ENCODE peak calls at places on chromosome 3, in four cellular contexts. T, S, K and U are unnamed samples. For H3K4me1, the result is how much of the 10 kb centered on the place peaks cover.

GRCh38 chr3:100359030-100359429 is 24.5 kb downstream of the NIT2 start:
- DNase-seq in T (no peak), S (no peak), K (no peak), U (no peak)

GRCh38 chr3:186413615-186414415 is 51.8 kb upstream of the DGKG start:
- DNase-seq in T (peak), S (peak), K (no peak), U (peak)

GRCh38 chr3:158768361-158768787 is 33.5 kb upstream of the MFSD1 start:
- DNase-seq in T (peak), S (peak), K (no peak), U (peak)

GRCh38 chr3:107117922-107118576 is 259.2 kb upstream of the CCDC54 start:
- DNase-seq in T (no peak), S (no peak), K (no peak), U (no peak)

GRCh38 chr3:153182894-153183293 is 20.9 kb downstream of the RAP2B start:
- DNase-seq in T (no peak), S (no peak), K (no peak), U (no peak)

GRCh38 chr3:132394334-132394733 is 23.0 kb upstream of the DNAJC13 start:
- DNase-seq in T (no peak), S (no peak), K (no peak), U (peak)

GRCh38 chr3:86989611-86990010 is 1.3 kb downstream of the VGLL3 start:
- DNase-seq in T (no peak), S (no peak), K (no peak), U (no peak)

GRCh38 chr3:36893137-36893557 is 51.7 kb downstream of the TRANK1 start:
- DNase-seq in T (no peak), S (no peak), K (peak), U (no peak)

GRCh38 chr3:105401254-105401653 is 34.5 kb downstream of the ALCAM start:
- DNase-seq in T (no peak), S (no peak), K (no peak), U (no peak)

GRCh38 chr3:179666030-179666429 is 13.2 kb downstream of the USP13 start:
- DNase-seq in T (no peak), S (no peak), K (no peak), U (no peak)

GRCh38 chr3:149906036-149906435 is 64.7 kb downstream of the PFN2 start:
- DNase-seq in T (no peak), S (no peak), K (no peak), U (no peak)

GRCh38 chr3:9916346-9916733 is 558 bp upstream of the IL17RC start:
- DNase-seq in T (peak), S (no peak), K (no peak), U (no peak)

GRCh38 chr3:105836533-105836932 is 32.3 kb downstream of the CBLB start:
- DNase-seq in T (no peak), S (no peak), K (no peak), U (no peak)

GRCh38 chr3:169664034-169664820 is 715 bp upstream of the MECOM start:
- DNase-seq in T (peak), S (no peak), K (no peak), U (no peak)

GRCh38 chr3:184155644-184156521 is 706 bp downstream of the DVL3 start:
- DNase-seq in T (peak), S (no peak), K (peak), U (peak)

GRCh38 chr3:127560051-127560787 is 30.3 kb downstream of the TPRA1 start:
- DNase-seq in T (no peak), S (no peak), K (no peak), U (no peak)

GRCh38 chr3:114435733-114436132 is 141.9 kb downstream of the TIGIT start:
- DNase-seq in T (no peak), S (no peak), K (no peak), U (no peak)

GRCh38 chr3:170840291-170840859 is 29.6 kb downstream of the RPL22L1 start:
- DNase-seq in T (no peak), S (no peak), K (no peak), U (no peak)

GRCh38 chr3:25817107-25817506 is 27.2 kb downstream of the OXSM start:
- DNase-seq in T (no peak), S (no peak), K (no peak), U (no peak)

GRCh38 chr3:190003730-190004129 is 117.0 kb downstream of the P3H2 start:
- DNase-seq in T (no peak), S (peak), K (no peak), U (no peak)

GRCh38 chr3:63960048-63960711 is 48.0 kb upstream of the SCAANT1 start:
- DNase-seq in T (peak), S (peak), K (no peak), U (peak)

GRCh38 chr3:138384971-138385370 is 36.6 kb downstream of the MRAS start:
- DNase-seq in T (no peak), S (no peak), K (no peak), U (no peak)

GRCh38 chr3:44568561-44568960 is 13.6 kb downstream of the ZKSCAN7 start:
- DNase-seq in T (no peak), S (no peak), K (no peak), U (no peak)

GRCh38 chr3:147398841-147399534 is 7.4 kb downstream of the ZIC4 start:
- DNase-seq in T (no peak), S (no peak), K (no peak), U (no peak)
- H3K4me3 ChIP-seq in T (no peak), S (no peak), K (no peak), U (no peak)

DNA sequence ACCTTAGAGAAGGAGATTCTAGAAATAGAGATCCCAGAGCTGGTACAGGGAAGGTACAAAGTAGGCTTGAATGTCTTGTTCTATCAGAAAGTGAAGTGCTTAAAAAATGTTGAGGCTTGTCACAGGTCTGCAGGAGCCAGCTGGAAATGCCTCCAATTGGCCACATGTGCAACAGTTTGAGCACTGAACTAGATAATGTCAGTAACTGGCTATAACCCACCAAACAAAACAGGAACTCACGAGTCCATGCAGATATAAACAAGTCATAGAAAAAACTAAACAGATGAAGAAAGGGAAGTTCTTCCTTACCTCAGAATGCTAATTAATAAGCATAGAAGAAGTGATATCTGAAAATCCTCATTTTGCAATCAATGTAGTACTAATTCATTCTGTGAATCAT is 11.9 kb upstream of the TF start:
- DNase-seq in T (no peak), S (no peak), K (no peak), U (no peak)
- H3K4me1 ChIP-seq in T (under half), S (under half), K (under half), U (under half)

GRCh38 chr3:167736997-167737396 is 1.5 kb downstream of the SERPINI1 start:
- DNase-seq in T (no peak), S (no peak), K (no peak), U (no peak)

GRCh38 chr3:167740961-167741587 is 5.6 kb downstream of the SERPINI1 start:
- DNase-seq in T (no peak), S (no peak), K (no peak), U (no peak)

GRCh38 chr3:167736264-167736787 is 805 bp downstream of the SERPINI1 start:
- DNase-seq in T (no peak), S (no peak), K (no peak), U (no peak)

GRCh38 chr3:167738037-167738436 is 2.5 kb downstream of the SERPINI1 start:
- DNase-seq in T (no peak), S (no peak), K (no peak), U (no peak)

DNA sequence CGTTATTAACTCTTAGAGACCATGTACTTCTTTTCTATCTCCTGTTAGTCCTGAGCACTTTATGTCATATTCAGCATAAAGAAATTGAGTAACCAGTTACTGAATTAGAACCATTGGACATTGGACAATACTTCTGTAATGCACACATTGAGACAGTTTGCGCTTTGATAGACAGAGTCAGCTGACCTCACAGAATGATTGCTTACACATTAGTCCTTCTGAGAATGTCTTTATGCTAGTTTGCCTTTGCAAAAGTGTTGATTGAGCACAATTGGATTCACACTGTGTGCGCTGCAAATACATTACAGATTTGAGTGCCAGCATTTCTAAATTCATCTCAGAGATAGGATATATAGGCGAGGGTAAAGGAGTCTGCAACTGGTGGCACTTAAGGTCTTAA is 3.7 kb downstream of the SERPINI1 start:
- DNase-seq in T (no peak), S (no peak), K (no peak), U (no peak)
- H3K4me3 ChIP-seq in T (no peak), S (no peak), K (no peak), U (no peak)

DNA sequence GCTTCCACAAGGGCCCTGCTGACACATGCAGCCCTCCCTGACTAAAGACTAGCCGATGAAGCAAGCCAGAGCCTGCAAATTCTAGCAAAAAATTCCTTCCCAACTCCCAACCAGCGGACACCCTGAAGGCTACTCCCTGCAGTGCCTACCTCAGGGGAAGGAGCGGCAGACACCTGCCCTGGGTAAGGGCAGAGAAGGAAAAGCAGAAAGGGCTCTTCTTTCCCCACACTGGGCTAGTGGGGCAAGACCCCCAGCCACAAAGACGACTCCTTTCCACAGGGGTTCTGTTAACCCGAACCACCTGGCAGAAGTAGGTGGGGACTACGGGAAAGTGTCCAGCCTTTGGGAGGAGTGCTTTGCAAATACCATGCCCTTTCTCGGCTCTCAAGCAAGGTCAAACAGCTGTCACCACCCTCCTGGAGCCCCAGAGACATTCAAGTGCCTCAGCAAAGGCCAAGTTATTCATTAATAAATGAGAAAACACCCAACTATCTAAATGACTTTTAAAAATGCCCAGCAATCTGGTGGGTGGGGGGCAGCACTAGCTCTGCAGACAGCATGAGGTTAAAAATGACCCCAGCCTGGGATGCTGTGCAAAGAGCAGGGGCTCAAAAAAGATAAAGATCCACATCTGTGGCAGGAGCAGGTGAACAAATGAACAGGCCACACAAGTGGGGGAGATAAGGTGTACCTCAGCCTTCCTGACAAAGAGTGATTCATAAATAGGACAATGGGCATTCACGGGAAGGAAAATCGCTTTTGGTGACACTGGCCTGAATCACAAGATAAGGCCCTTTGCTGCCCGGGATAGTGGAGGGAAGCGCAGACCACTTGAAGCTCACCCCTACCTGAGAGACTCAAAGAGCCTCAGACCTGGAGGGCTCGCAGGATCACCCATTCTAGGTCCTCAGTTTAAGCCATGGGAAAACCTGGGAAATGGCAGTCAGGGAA is 33.0 kb downstream of the CCDC12 start:
- DNase-seq in T (no peak), S (peak), K (no peak), U (no peak)
- H3K4me1 ChIP-seq in T (under half), S (half or more), K (under half), U (half or more)

DNA sequence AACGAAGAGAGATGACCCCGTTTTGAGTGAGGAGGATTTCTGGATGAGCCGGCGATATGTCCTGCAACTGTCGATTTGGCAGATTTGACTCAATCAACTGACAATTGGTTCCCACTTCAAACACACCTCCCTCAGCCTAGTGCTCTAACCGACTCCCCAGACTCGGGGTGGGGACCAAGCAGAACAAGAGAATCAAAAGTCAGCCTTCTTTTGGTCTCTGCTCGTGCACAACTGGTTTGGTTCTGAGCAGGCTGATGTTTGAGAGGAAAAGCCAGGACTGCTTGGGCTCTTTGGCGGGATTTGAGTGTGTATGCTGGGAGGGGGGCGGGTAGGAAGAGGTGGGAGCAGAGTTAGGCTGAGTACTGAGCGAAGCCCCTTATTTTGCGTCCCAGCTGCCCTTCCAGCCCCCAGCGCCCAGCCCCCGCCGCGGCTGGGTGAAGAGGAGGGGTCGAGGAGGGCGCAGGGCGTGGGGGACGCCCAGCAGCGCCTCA is 153.4 kb upstream of the GOLIM4 start:
- DNase-seq in T (peak), S (no peak), K (no peak), U (no peak)
- H3K4me3 ChIP-seq in T (peak), S (peak), K (no peak), U (peak)

GRCh38 chr3:61912158-61912557 is 350.8 kb downstream of the PTPRG start:
- DNase-seq in T (no peak), S (no peak), K (no peak), U (no peak)

GRCh38 chr3:61919371-61919770 is 358.0 kb downstream of the PTPRG start:
- DNase-seq in T (no peak), S (no peak), K (no peak), U (no peak)

GRCh38 chr3:61913657-61914056 is 352.3 kb downstream of the PTPRG start:
- DNase-seq in T (no peak), S (no peak), K (no peak), U (no peak)

GRCh38 chr3:61914277-61914676 is 352.9 kb downstream of the PTPRG start:
- DNase-seq in T (no peak), S (no peak), K (no peak), U (no peak)

DNA sequence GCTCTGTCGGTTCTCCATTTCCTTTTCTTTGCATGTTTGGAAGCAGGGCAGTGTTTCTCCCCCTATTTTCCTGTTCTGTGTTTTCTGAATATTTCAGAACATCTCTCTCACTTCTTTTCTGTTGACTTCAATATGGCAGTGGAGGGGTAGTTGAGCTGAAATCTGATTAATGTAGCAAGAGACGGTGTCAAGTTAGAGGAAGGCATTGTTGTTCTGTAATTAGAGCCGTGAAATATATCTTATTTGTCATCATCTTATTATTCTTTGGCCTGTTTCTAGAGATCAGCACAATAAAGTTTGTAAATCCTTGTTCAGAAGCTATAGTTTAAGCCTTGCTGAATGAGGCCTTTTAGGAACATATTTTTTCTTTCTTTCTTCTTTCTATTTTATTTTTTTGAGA is 353.9 kb downstream of the PTPRG start:
- DNase-seq in T (no peak), S (no peak), K (no peak), U (no peak)
- H3K4me1 ChIP-seq in T (under half), S (under half), K (under half), U (under half)

GRCh38 chr3:3133490-3133889 is 6.8 kb downstream of the TRNT1 start:
- DNase-seq in T (no peak), S (no peak), K (no peak), U (no peak)

GRCh38 chr3:3126477-3127431 is at the start of gene TRNT1:
- DNase-seq in T (peak), S (peak), K (peak), U (peak)

GRCh38 chr3:3127432-3128010 is 781 bp downstream of the TRNT1 start:
- DNase-seq in T (no peak), S (no peak), K (no peak), U (no peak)

GRCh38 chr3:3125977-3126376 is 763 bp upstream of the TRNT1 start:
- DNase-seq in T (no peak), S (no peak), K (no peak), U (no peak)

DNA sequence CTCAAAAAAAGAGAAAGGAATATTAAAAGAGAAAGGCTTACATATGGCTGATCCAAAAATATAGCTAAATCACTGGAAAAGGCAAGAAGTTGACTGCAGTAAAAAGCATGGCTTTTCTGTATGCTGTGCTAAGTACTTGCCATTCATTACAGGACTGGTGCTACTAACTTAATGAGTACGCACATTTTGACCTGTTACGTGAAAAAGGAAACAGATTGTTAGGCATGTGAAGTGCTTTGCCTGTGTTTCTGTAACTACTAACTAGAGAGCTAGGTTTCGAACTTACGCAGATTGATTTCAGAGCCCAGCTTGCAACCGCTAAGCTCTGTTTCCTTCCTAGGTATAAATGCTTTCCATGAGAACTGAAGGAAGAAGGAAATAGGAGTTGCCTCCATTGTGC is 2.8 kb downstream of the TRNT1 start:
- DNase-seq in T (no peak), S (no peak), K (no peak), U (no peak)
- H3K4me3 ChIP-seq in T (no peak), S (no peak), K (no peak), U (no peak)

GRCh38 chr3:194092770-194093336 is 43.1 kb upstream of the HES1 start:
- DNase-seq in T (no peak), S (no peak), K (no peak), U (no peak)

GRCh38 chr3:194090716-194091115 is 45.2 kb upstream of the HES1 start:
- DNase-seq in T (no peak), S (no peak), K (no peak), U (no peak)

GRCh38 chr3:194093822-194094221 is 42.1 kb upstream of the HES1 start:
- DNase-seq in T (no peak), S (peak), K (no peak), U (no peak)

GRCh38 chr3:194089357-194090177 is 46.4 kb upstream of the HES1 start:
- DNase-seq in T (peak), S (peak), K (no peak), U (peak)

DNA sequence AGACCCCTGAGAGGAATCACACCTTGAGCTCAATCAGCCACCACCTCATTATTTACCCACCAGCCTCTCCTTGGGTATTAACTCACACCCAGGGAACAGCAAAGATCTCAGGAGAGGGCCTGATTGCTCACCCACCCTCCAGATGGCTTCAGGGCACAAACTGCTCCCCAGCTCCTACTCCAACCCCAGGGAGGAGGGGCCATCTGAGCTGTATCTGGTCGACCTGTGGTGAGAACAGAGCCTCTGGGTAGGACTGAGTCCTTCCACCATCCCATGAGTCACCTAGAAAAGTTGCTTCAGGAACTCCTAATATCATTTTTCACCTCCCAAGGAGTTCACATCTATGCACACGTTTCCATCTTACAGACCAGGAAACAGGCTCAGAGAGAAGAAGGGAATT is 44.8 kb upstream of the HES1 start:
- DNase-seq in T (no peak), S (peak), K (no peak), U (no peak)
- H3K4me1 ChIP-seq in T (under half), S (half or more), K (under half), U (under half)

GRCh38 chr3:108175352-108175751 is 46.9 kb downstream of the IFT57 start:
- DNase-seq in T (no peak), S (no peak), K (no peak), U (no peak)

GRCh38 chr3:108181172-108181571 is 41.1 kb downstream of the IFT57 start:
- DNase-seq in T (no peak), S (no peak), K (no peak), U (no peak)

GRCh38 chr3:108180214-108180613 is 42.0 kb downstream of the IFT57 start:
- DNase-seq in T (no peak), S (peak), K (no peak), U (no peak)

GRCh38 chr3:108182339-108182738 is 39.9 kb downstream of the IFT57 start:
- DNase-seq in T (no peak), S (no peak), K (no peak), U (no peak)

DNA sequence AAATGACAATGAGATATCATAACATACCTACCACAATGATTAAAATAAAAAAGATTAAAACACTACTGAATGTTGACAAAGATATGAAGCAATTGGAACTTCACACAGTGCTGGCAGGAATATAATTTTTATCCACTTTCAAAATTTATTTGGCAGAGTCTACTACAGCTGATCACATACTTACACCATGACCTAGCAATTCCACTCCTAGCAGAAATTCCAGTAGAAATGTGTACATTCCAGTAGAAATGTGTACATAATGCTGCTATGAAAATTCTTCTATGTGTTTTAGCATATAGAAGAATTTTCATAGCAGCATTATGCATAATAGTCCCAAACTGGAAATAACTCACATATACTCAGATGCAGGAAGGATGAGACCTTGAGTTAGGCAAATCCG is 43.5 kb downstream of the IFT57 start:
- DNase-seq in T (no peak), S (no peak), K (no peak), U (no peak)
- H3K4me3 ChIP-seq in T (no peak), S (no peak), K (no peak), U (no peak)